ENCODE peak calls at places on chromosome 18, in nine cellular contexts. One of them, this sample, is unnamed.

GRCh38 chr18:22171839-22172582 is 2.6 kb downstream of the GATA6 start:
- DNase-seq in SW480: no peak
- DNase-seq in NCI-H2081 treated with DMSO at 0.1 percent for 48 hours: no peak
- DNase-seq in fibroblast of mammary gland: no peak
- DNase-seq in HTR-8/SVneo: no peak
- DNase-seq in NCI-H1092: no peak
- DNase-seq in astrocyte: no peak
- DNase-seq in heart right ventricle: peak; percentile 42
- DNase-seq in activated CD4-positive, CD25-positive, alpha-beta regulatory T cell: no peak
- DNase-seq in this sample: no peak

GRCh38 chr18:48124857-48125626 is 194.6 kb upstream of the SMAD2 start:
- DNase-seq in SW480: no peak
- DNase-seq in NCI-H2081 treated with DMSO at 0.1 percent for 48 hours: no peak
- DNase-seq in fibroblast of mammary gland: no peak
- DNase-seq in HTR-8/SVneo: no peak
- DNase-seq in NCI-H1092: no peak
- DNase-seq in astrocyte: no peak
- DNase-seq in heart right ventricle: no peak
- DNase-seq in activated CD4-positive, CD25-positive, alpha-beta regulatory T cell: no peak
- DNase-seq in this sample: peak; percentile 34

GRCh38 chr18:52459890-52460289 is 119.9 kb downstream of the DCC start:
- DNase-seq in SW480: no peak
- DNase-seq in NCI-H2081 treated with DMSO at 0.1 percent for 48 hours: no peak
- DNase-seq in fibroblast of mammary gland: no peak
- DNase-seq in HTR-8/SVneo: no peak
- DNase-seq in NCI-H1092: no peak
- DNase-seq in astrocyte: no peak
- DNase-seq in heart right ventricle: no peak
- DNase-seq in activated CD4-positive, CD25-positive, alpha-beta regulatory T cell: no peak
- DNase-seq in this sample: no peak

GRCh38 chr18:26804474-26804873 is 61.0 kb downstream of the AQP4 start:
- DNase-seq in SW480: peak; percentile 1
- DNase-seq in NCI-H2081 treated with DMSO at 0.1 percent for 48 hours: no peak
- DNase-seq in fibroblast of mammary gland: no peak
- DNase-seq in HTR-8/SVneo: no peak
- DNase-seq in NCI-H1092: no peak
- DNase-seq in astrocyte: no peak
- DNase-seq in heart right ventricle: no peak
- DNase-seq in activated CD4-positive, CD25-positive, alpha-beta regulatory T cell: no peak
- DNase-seq in this sample: no peak

GRCh38 chr18:45765740-45766139 is 41.8 kb downstream of the SLC14A1 start:
- DNase-seq in SW480: no peak
- DNase-seq in NCI-H2081 treated with DMSO at 0.1 percent for 48 hours: no peak
- DNase-seq in fibroblast of mammary gland: no peak
- DNase-seq in HTR-8/SVneo: no peak
- DNase-seq in NCI-H1092: no peak
- DNase-seq in astrocyte: no peak
- DNase-seq in heart right ventricle: no peak
- DNase-seq in activated CD4-positive, CD25-positive, alpha-beta regulatory T cell: no peak
- DNase-seq in this sample: no peak

GRCh38 chr18:23872701-23873550 is 141.6 kb upstream of the TTC39C start:
- DNase-seq in SW480: peak; percentile 99
- DNase-seq in NCI-H2081 treated with DMSO at 0.1 percent for 48 hours: no peak
- DNase-seq in fibroblast of mammary gland: no peak
- DNase-seq in HTR-8/SVneo: no peak
- DNase-seq in NCI-H1092: no peak
- DNase-seq in astrocyte: no peak
- DNase-seq in heart right ventricle: no peak
- DNase-seq in activated CD4-positive, CD25-positive, alpha-beta regulatory T cell: no peak
- DNase-seq in this sample: no peak

GRCh38 chr18:63309422-63309821 is 10.1 kb downstream of the BCL2 start:
- DNase-seq in SW480: no peak
- DNase-seq in NCI-H2081 treated with DMSO at 0.1 percent for 48 hours: no peak
- DNase-seq in fibroblast of mammary gland: no peak
- DNase-seq in HTR-8/SVneo: no peak
- DNase-seq in NCI-H1092: no peak
- DNase-seq in astrocyte: no peak
- DNase-seq in heart right ventricle: no peak
- DNase-seq in activated CD4-positive, CD25-positive, alpha-beta regulatory T cell: no peak
- DNase-seq in this sample: no peak

GRCh38 chr18:13834501-13835015 is 10.6 kb downstream of the MC5R start:
- DNase-seq in SW480: no peak
- DNase-seq in NCI-H2081 treated with DMSO at 0.1 percent for 48 hours: no peak
- DNase-seq in fibroblast of mammary gland: no peak
- DNase-seq in HTR-8/SVneo: no peak
- DNase-seq in NCI-H1092: no peak
- DNase-seq in astrocyte: no peak
- DNase-seq in heart right ventricle: no peak
- DNase-seq in activated CD4-positive, CD25-positive, alpha-beta regulatory T cell: no peak
- DNase-seq in this sample: no peak

GRCh38 chr18:48690494-48690893 is 151.7 kb downstream of the CTIF start:
- DNase-seq in SW480: no peak
- DNase-seq in NCI-H2081 treated with DMSO at 0.1 percent for 48 hours: no peak
- DNase-seq in fibroblast of mammary gland: no peak
- DNase-seq in HTR-8/SVneo: no peak
- DNase-seq in NCI-H1092: no peak
- DNase-seq in astrocyte: no peak
- DNase-seq in heart right ventricle: no peak
- DNase-seq in activated CD4-positive, CD25-positive, alpha-beta regulatory T cell: no peak
- DNase-seq in this sample: no peak

GRCh38 chr18:57210101-57210661 is 63.3 kb downstream of the BOD1L2 start:
- DNase-seq in SW480: peak; percentile 62
- DNase-seq in NCI-H2081 treated with DMSO at 0.1 percent for 48 hours: no peak
- DNase-seq in fibroblast of mammary gland: peak; percentile 61
- DNase-seq in HTR-8/SVneo: peak; percentile 64
- DNase-seq in NCI-H1092: peak; percentile 43
- DNase-seq in astrocyte: peak; percentile 63
- DNase-seq in heart right ventricle: peak; percentile 26
- DNase-seq in activated CD4-positive, CD25-positive, alpha-beta regulatory T cell: no peak
- DNase-seq in this sample: no peak

GRCh38 chr18:13271512-13271911 is 53.0 kb downstream of the LDLRAD4 start:
- DNase-seq in SW480: no peak
- DNase-seq in NCI-H2081 treated with DMSO at 0.1 percent for 48 hours: no peak
- DNase-seq in fibroblast of mammary gland: no peak
- DNase-seq in HTR-8/SVneo: no peak
- DNase-seq in NCI-H1092: no peak
- DNase-seq in astrocyte: no peak
- DNase-seq in heart right ventricle: peak; percentile 52
- DNase-seq in activated CD4-positive, CD25-positive, alpha-beta regulatory T cell: no peak
- DNase-seq in this sample: no peak

GRCh38 chr18:73638709-73639108 is 508.9 kb downstream of the FBXO15 start:
- DNase-seq in SW480: no peak
- DNase-seq in NCI-H2081 treated with DMSO at 0.1 percent for 48 hours: no peak
- DNase-seq in fibroblast of mammary gland: peak; percentile 51
- DNase-seq in HTR-8/SVneo: peak; percentile 3
- DNase-seq in NCI-H1092: no peak
- DNase-seq in astrocyte: peak; percentile 72
- DNase-seq in heart right ventricle: no peak
- DNase-seq in activated CD4-positive, CD25-positive, alpha-beta regulatory T cell: no peak
- DNase-seq in this sample: no peak

GRCh38 chr18:77131100-77131651 is 1.4 kb downstream of the MBP start:
- DNase-seq in SW480: no peak
- DNase-seq in NCI-H2081 treated with DMSO at 0.1 percent for 48 hours: no peak
- DNase-seq in fibroblast of mammary gland: peak; percentile 43
- DNase-seq in HTR-8/SVneo: no peak
- DNase-seq in NCI-H1092: no peak
- DNase-seq in astrocyte: no peak
- DNase-seq in heart right ventricle: peak; percentile 45
- DNase-seq in activated CD4-positive, CD25-positive, alpha-beta regulatory T cell: no peak
- DNase-seq in this sample: peak; percentile 64

GRCh38 chr18:54233228-54233625 is 8.8 kb upstream of the MBD2 start:
- DNase-seq in SW480: no peak
- DNase-seq in NCI-H2081 treated with DMSO at 0.1 percent for 48 hours: no peak
- DNase-seq in fibroblast of mammary gland: no peak
- DNase-seq in HTR-8/SVneo: no peak
- DNase-seq in NCI-H1092: no peak
- DNase-seq in astrocyte: no peak
- DNase-seq in heart right ventricle: no peak
- DNase-seq in activated CD4-positive, CD25-positive, alpha-beta regulatory T cell: no peak
- DNase-seq in this sample: no peak

GRCh38 chr18:22052405-22053105 is 116.8 kb upstream of the GATA6 start:
- DNase-seq in SW480: no peak
- DNase-seq in NCI-H2081 treated with DMSO at 0.1 percent for 48 hours: no peak
- DNase-seq in fibroblast of mammary gland: no peak
- DNase-seq in HTR-8/SVneo: no peak
- DNase-seq in NCI-H1092: no peak
- DNase-seq in astrocyte: no peak
- DNase-seq in heart right ventricle: no peak
- DNase-seq in activated CD4-positive, CD25-positive, alpha-beta regulatory T cell: no peak
- DNase-seq in this sample: no peak

GRCh38 chr18:77749189-77749588 is 499.5 kb downstream of the GALR1 start:
- DNase-seq in SW480: no peak
- DNase-seq in NCI-H2081 treated with DMSO at 0.1 percent for 48 hours: no peak
- DNase-seq in fibroblast of mammary gland: peak; percentile 2
- DNase-seq in HTR-8/SVneo: no peak
- DNase-seq in NCI-H1092: peak; percentile 35
- DNase-seq in astrocyte: no peak
- DNase-seq in heart right ventricle: no peak
- DNase-seq in activated CD4-positive, CD25-positive, alpha-beta regulatory T cell: no peak
- DNase-seq in this sample: peak; percentile 8

GRCh38 chr18:68676913-68677312 is 38.0 kb downstream of the TMX3 start:
- DNase-seq in SW480: no peak
- DNase-seq in NCI-H2081 treated with DMSO at 0.1 percent for 48 hours: no peak
- DNase-seq in fibroblast of mammary gland: peak; percentile 27
- DNase-seq in HTR-8/SVneo: no peak
- DNase-seq in NCI-H1092: no peak
- DNase-seq in astrocyte: no peak
- DNase-seq in heart right ventricle: no peak
- DNase-seq in activated CD4-positive, CD25-positive, alpha-beta regulatory T cell: no peak
- DNase-seq in this sample: no peak

GRCh38 chr18:13313006-13313661 is 94.6 kb downstream of the LDLRAD4 start:
- DNase-seq in SW480: no peak
- DNase-seq in NCI-H2081 treated with DMSO at 0.1 percent for 48 hours: no peak
- DNase-seq in fibroblast of mammary gland: no peak
- DNase-seq in HTR-8/SVneo: no peak
- DNase-seq in NCI-H1092: no peak
- DNase-seq in astrocyte: no peak
- DNase-seq in heart right ventricle: no peak
- DNase-seq in activated CD4-positive, CD25-positive, alpha-beta regulatory T cell: no peak
- DNase-seq in this sample: no peak

GRCh38 chr18:13381907-13382682 is 163.5 kb downstream of the LDLRAD4 start:
- DNase-seq in SW480: no peak
- DNase-seq in NCI-H2081 treated with DMSO at 0.1 percent for 48 hours: no peak
- DNase-seq in fibroblast of mammary gland: peak; percentile 57
- DNase-seq in HTR-8/SVneo: no peak
- DNase-seq in NCI-H1092: no peak
- DNase-seq in astrocyte: peak; percentile 71
- DNase-seq in heart right ventricle: peak; percentile 69
- DNase-seq in activated CD4-positive, CD25-positive, alpha-beta regulatory T cell: no peak
- DNase-seq in this sample: peak; percentile 46

GRCh38 chr18:73983496-73983895 is 164.1 kb downstream of the FBXO15 start:
- DNase-seq in SW480: no peak
- DNase-seq in NCI-H2081 treated with DMSO at 0.1 percent for 48 hours: no peak
- DNase-seq in fibroblast of mammary gland: no peak
- DNase-seq in HTR-8/SVneo: no peak
- DNase-seq in NCI-H1092: no peak
- DNase-seq in astrocyte: no peak
- DNase-seq in heart right ventricle: no peak
- DNase-seq in activated CD4-positive, CD25-positive, alpha-beta regulatory T cell: no peak
- DNase-seq in this sample: no peak

GRCh38 chr18:10051877-10052631 is 138.2 kb downstream of the VAPA start:
- DNase-seq in SW480: no peak
- DNase-seq in NCI-H2081 treated with DMSO at 0.1 percent for 48 hours: no peak
- DNase-seq in fibroblast of mammary gland: peak; percentile 90
- DNase-seq in HTR-8/SVneo: no peak
- DNase-seq in NCI-H1092: no peak
- DNase-seq in astrocyte: peak; percentile 95
- DNase-seq in heart right ventricle: no peak
- DNase-seq in activated CD4-positive, CD25-positive, alpha-beta regulatory T cell: no peak
- DNase-seq in this sample: no peak

GRCh38 chr18:62759704-62760402 is 44.5 kb downstream of the PHLPP1 start:
- DNase-seq in SW480: no peak
- DNase-seq in NCI-H2081 treated with DMSO at 0.1 percent for 48 hours: no peak
- DNase-seq in fibroblast of mammary gland: peak; percentile 78
- DNase-seq in HTR-8/SVneo: no peak
- DNase-seq in NCI-H1092: no peak
- DNase-seq in astrocyte: peak; percentile 74
- DNase-seq in heart right ventricle: no peak
- DNase-seq in activated CD4-positive, CD25-positive, alpha-beta regulatory T cell: no peak
- DNase-seq in this sample: no peak

GRCh38 chr18:44290366-44290855 is 390.3 kb upstream of the SETBP1 start:
- DNase-seq in SW480: no peak
- DNase-seq in NCI-H2081 treated with DMSO at 0.1 percent for 48 hours: no peak
- DNase-seq in fibroblast of mammary gland: no peak
- DNase-seq in HTR-8/SVneo: no peak
- DNase-seq in NCI-H1092: no peak
- DNase-seq in astrocyte: peak; percentile 1
- DNase-seq in heart right ventricle: no peak
- DNase-seq in activated CD4-positive, CD25-positive, alpha-beta regulatory T cell: no peak
- DNase-seq in this sample: no peak

GRCh38 chr18:37261246-37261927 is 304.2 kb downstream of the CELF4 start:
- DNase-seq in SW480: no peak
- DNase-seq in NCI-H2081 treated with DMSO at 0.1 percent for 48 hours: no peak
- DNase-seq in fibroblast of mammary gland: no peak
- DNase-seq in HTR-8/SVneo: no peak
- DNase-seq in NCI-H1092: no peak
- DNase-seq in astrocyte: no peak
- DNase-seq in heart right ventricle: no peak
- DNase-seq in activated CD4-positive, CD25-positive, alpha-beta regulatory T cell: no peak
- DNase-seq in this sample: no peak

GRCh38 chr18:5770176-5770575 is 125.1 kb downstream of the TMEM200C start:
- DNase-seq in SW480: no peak
- DNase-seq in NCI-H2081 treated with DMSO at 0.1 percent for 48 hours: no peak
- DNase-seq in fibroblast of mammary gland: no peak
- DNase-seq in HTR-8/SVneo: no peak
- DNase-seq in NCI-H1092: no peak
- DNase-seq in astrocyte: no peak
- DNase-seq in heart right ventricle: no peak
- DNase-seq in activated CD4-positive, CD25-positive, alpha-beta regulatory T cell: no peak
- DNase-seq in this sample: no peak

GRCh38 chr18:64026350-64026749 is 56.5 kb downstream of the SERPINB8 start:
- DNase-seq in SW480: no peak
- DNase-seq in NCI-H2081 treated with DMSO at 0.1 percent for 48 hours: no peak
- DNase-seq in fibroblast of mammary gland: no peak
- DNase-seq in HTR-8/SVneo: no peak
- DNase-seq in NCI-H1092: no peak
- DNase-seq in astrocyte: no peak
- DNase-seq in heart right ventricle: no peak
- DNase-seq in activated CD4-positive, CD25-positive, alpha-beta regulatory T cell: no peak
- DNase-seq in this sample: no peak

GRCh38 chr18:79630266-79631095 is 49.1 kb upstream of the CTDP1 start:
- DNase-seq in SW480: no peak
- DNase-seq in NCI-H2081 treated with DMSO at 0.1 percent for 48 hours: no peak
- DNase-seq in fibroblast of mammary gland: no peak
- DNase-seq in HTR-8/SVneo: no peak
- DNase-seq in NCI-H1092: no peak
- DNase-seq in astrocyte: no peak
- DNase-seq in heart right ventricle: no peak
- DNase-seq in activated CD4-positive, CD25-positive, alpha-beta regulatory T cell: no peak
- DNase-seq in this sample: no peak

GRCh38 chr18:5909130-5909529 is 13.8 kb upstream of the TMEM200C start:
- DNase-seq in SW480: no peak
- DNase-seq in NCI-H2081 treated with DMSO at 0.1 percent for 48 hours: no peak
- DNase-seq in fibroblast of mammary gland: no peak
- DNase-seq in HTR-8/SVneo: no peak
- DNase-seq in NCI-H1092: no peak
- DNase-seq in astrocyte: peak; percentile 4
- DNase-seq in heart right ventricle: no peak
- DNase-seq in activated CD4-positive, CD25-positive, alpha-beta regulatory T cell: no peak
- DNase-seq in this sample: no peak

GRCh38 chr18:67290421-67290820 is 226.1 kb downstream of the DSEL start:
- DNase-seq in SW480: no peak
- DNase-seq in NCI-H2081 treated with DMSO at 0.1 percent for 48 hours: no peak
- DNase-seq in fibroblast of mammary gland: peak; percentile 23
- DNase-seq in HTR-8/SVneo: no peak
- DNase-seq in NCI-H1092: no peak
- DNase-seq in astrocyte: no peak
- DNase-seq in heart right ventricle: no peak
- DNase-seq in activated CD4-positive, CD25-positive, alpha-beta regulatory T cell: no peak
- DNase-seq in this sample: no peak

GRCh38 chr18:63997606-63998005 is 27.7 kb downstream of the SERPINB8 start:
- DNase-seq in SW480: no peak
- DNase-seq in NCI-H2081 treated with DMSO at 0.1 percent for 48 hours: no peak
- DNase-seq in fibroblast of mammary gland: no peak
- DNase-seq in HTR-8/SVneo: no peak
- DNase-seq in NCI-H1092: no peak
- DNase-seq in astrocyte: peak; percentile 24
- DNase-seq in heart right ventricle: no peak
- DNase-seq in activated CD4-positive, CD25-positive, alpha-beta regulatory T cell: no peak
- DNase-seq in this sample: no peak

GRCh38 chr18:34261865-34262780 is 37.4 kb upstream of the NOL4 start:
- DNase-seq in SW480: no peak
- DNase-seq in NCI-H2081 treated with DMSO at 0.1 percent for 48 hours: no peak
- DNase-seq in fibroblast of mammary gland: no peak
- DNase-seq in HTR-8/SVneo: no peak
- DNase-seq in NCI-H1092: no peak
- DNase-seq in astrocyte: no peak
- DNase-seq in heart right ventricle: no peak
- DNase-seq in activated CD4-positive, CD25-positive, alpha-beta regulatory T cell: no peak
- DNase-seq in this sample: no peak

This sample was measured in activated naive CD8-positive, alpha-beta T cell treated with anti-CD3 and anti-CD28 coated beads, Interleukin-2, amount 50 U/mL, for 24 hours.